ENCODE peak calls at places on chromosomes 11 and 22, in seven cellular contexts. V is cardiac fibroblast; Q is neural crest cell; S is GM12878; D is stimulated activated CD4-positive, alpha-beta T cell treated with anti-CD3 and anti-CD28 coated beads, Interleukin-2, amount 100 ng/mL, for 48 hours; H is thoracic aorta; W is small intestine. Y is an unnamed sample.

GRCh38 chr11:77206264-77207018 is 78.4 kb downstream of the MYO7A start:
- DNase-seq in V (no peak), Q (no peak), S (no peak), D (no peak), H (no peak), W (no peak), Y (no peak)

GRCh38 chr11:73218106-73218829 is at the start of gene P2RY2:
- DNase-seq in V (peak), Q (peak), S (no peak), D (peak), H (no peak), W (peak), Y (peak)

GRCh38 chr22:39528080-39528661 is 4.4 kb downstream of the RPS19BP1 start:
- DNase-seq in V (no peak), Q (peak), S (no peak), D (no peak), H (no peak), W (no peak), Y (peak)

GRCh38 chr11:44959064-44959463 is 8.4 kb upstream of the TP53I11 start:
- DNase-seq in V (no peak), Q (no peak), S (no peak), D (no peak), H (no peak), W (no peak), Y (peak)

GRCh38 chr11:73556966-73557365 is 40.9 kb downstream of the FAM168A start:
- DNase-seq in V (no peak), Q (no peak), S (no peak), D (no peak), H (no peak), W (no peak), Y (no peak)

GRCh38 chr11:17810736-17811135 is 76.2 kb downstream of the KCNC1 start:
- DNase-seq in V (peak), Q (no peak), S (no peak), D (no peak), H (no peak), W (no peak), Y (peak)

GRCh38 chr22:48301421-48301820 is 1526.3 kb downstream of the BRD1 start:
- DNase-seq in V (no peak), Q (no peak), S (no peak), D (no peak), H (no peak), W (no peak), Y (no peak)

GRCh38 chr11:119782673-119783072 is 53.7 kb upstream of the NECTIN1 start:
- DNase-seq in V (no peak), Q (no peak), S (no peak), D (no peak), H (no peak), W (no peak), Y (no peak)

GRCh38 chr11:65973439-65974110 is 12.0 kb downstream of the SART1 start:
- DNase-seq in V (no peak), Q (no peak), S (no peak), D (no peak), H (no peak), W (no peak), Y (no peak)

GRCh38 chr11:47127213-47127612 is 49.5 kb downstream of the ARFGAP2 start:
- DNase-seq in V (no peak), Q (no peak), S (no peak), D (no peak), H (no peak), W (peak), Y (peak)

GRCh38 chr11:94049351-94049750 is 28.2 kb downstream of the HEPHL1 start:
- DNase-seq in V (no peak), Q (no peak), S (no peak), D (no peak), H (no peak), W (no peak), Y (peak)

GRCh38 chr11:2752923-2753322 is 53.1 kb upstream of the KCNQ1OT1 start:
- DNase-seq in V (no peak), Q (no peak), S (peak), D (no peak), H (no peak), W (no peak), Y (no peak)

GRCh38 chr11:119584193-119585037 is 144.6 kb downstream of the NECTIN1 start:
- DNase-seq in V (peak), Q (peak), S (no peak), D (no peak), H (no peak), W (peak), Y (peak)

GRCh38 chr11:80297808-80298460 is 857.1 kb upstream of the TENM4 start:
- DNase-seq in V (peak), Q (no peak), S (no peak), D (no peak), H (no peak), W (no peak), Y (no peak)

GRCh38 chr11:42066113-42066512 is 606.7 kb upstream of the LRRC4C start:
- DNase-seq in V (peak), Q (no peak), S (no peak), D (no peak), H (no peak), W (no peak), Y (peak)

GRCh38 chr22:30212996-30213441 is 33.5 kb downstream of the LIF start:
- DNase-seq in V (no peak), Q (no peak), S (no peak), D (no peak), H (no peak), W (no peak), Y (peak)

Y was measured in NCI-H69.